ENCODE peak calls at places on chromosome 11, in nine cellular contexts. I is right cardiac atrium; U is NCI-H2107; P is kidney glomerular epithelial cell; K is posterior cingulate gyrus; Y is A172; V is stimulated activated CD8-positive, alpha-beta memory T cell treated with anti-CD3 and anti-CD28 coated beads, Interleukin-4, amount 100 ng/mL, for 1 hour; E is left colon; L is SW480. N is an unnamed sample.

GRCh38 chr11:78291754-78292108 is 103.0 kb downstream of the USP35 start:
- DNase-seq in I (no peak), U (no peak), P (no peak), K (no peak), Y (no peak), V (no peak), E (no peak), L (no peak), N (no peak)

GRCh38 chr11:1530686-1531256 is 41.3 kb downstream of the DUSP8 start:
- DNase-seq in I (peak), U (no peak), P (no peak), K (no peak), Y (no peak), V (no peak), E (no peak), L (no peak), N (no peak)

GRCh38 chr11:62789576-62789975 is 2.2 kb downstream of the TMEM223 start:
- DNase-seq in I (no peak), U (no peak), P (no peak), K (no peak), Y (no peak), V (no peak), E (no peak), L (no peak), N (no peak)

GRCh38 chr11:10694481-10695239 is 1.1 kb upstream of the IRAG1 start:
- DNase-seq in I (no peak), U (no peak), P (no peak), K (no peak), Y (no peak), V (no peak), E (no peak), L (no peak), N (no peak)

GRCh38 chr11:3626250-3626960 is 15.4 kb downstream of the ART5 start:
- DNase-seq in I (peak), U (no peak), P (no peak), K (peak), Y (peak), V (no peak), E (peak), L (no peak), N (peak)

GRCh38 chr11:73520358-73521061 is 77.4 kb downstream of the FAM168A start:
- DNase-seq in I (no peak), U (no peak), P (no peak), K (no peak), Y (no peak), V (no peak), E (no peak), L (no peak), N (no peak)

GRCh38 chr11:1504581-1505290 is 18.2 kb upstream of the MOB2 start:
- DNase-seq in I (peak), U (no peak), P (no peak), K (peak), Y (no peak), V (no peak), E (no peak), L (no peak), N (no peak)

GRCh38 chr11:114275295-114275694 is 20.9 kb upstream of the NNMT start:
- DNase-seq in I (peak), U (no peak), P (no peak), K (no peak), Y (no peak), V (no peak), E (no peak), L (no peak), N (no peak)

GRCh38 chr11:71996517-71996916 is 2.2 kb upstream of the IL18BP start:
- DNase-seq in I (no peak), U (no peak), P (no peak), K (no peak), Y (no peak), V (no peak), E (no peak), L (no peak), N (no peak)

GRCh38 chr11:30879322-30880020 is 293.3 kb upstream of the MPPED2 start:
- DNase-seq in I (no peak), U (no peak), P (no peak), K (no peak), Y (no peak), V (no peak), E (no peak), L (no peak), N (no peak)

GRCh38 chr11:898540-899190 is 11.9 kb downstream of the CHID1 start:
- DNase-seq in I (no peak), U (no peak), P (no peak), K (no peak), Y (peak), V (no peak), E (no peak), L (peak), N (no peak)

GRCh38 chr11:108278954-108279353 is 56.1 kb downstream of the ATM start:
- DNase-seq in I (no peak), U (no peak), P (no peak), K (no peak), Y (no peak), V (no peak), E (no peak), L (no peak), N (no peak)

GRCh38 chr11:129324533-129325175 is 51.0 kb upstream of the BARX2 start:
- DNase-seq in I (no peak), U (no peak), P (no peak), K (no peak), Y (no peak), V (no peak), E (peak), L (no peak), N (no peak)

GRCh38 chr11:114061053-114062049 is 1.8 kb downstream of the ZBTB16 start:
- DNase-seq in I (peak), U (no peak), P (no peak), K (no peak), Y (no peak), V (no peak), E (no peak), L (peak), N (no peak)

GRCh38 chr11:363948-364761 is 5.1 kb upstream of the B4GALNT4 start:
- DNase-seq in I (no peak), U (no peak), P (no peak), K (peak), Y (peak), V (no peak), E (peak), L (peak), N (no peak)

GRCh38 chr11:723120-723883 is 17.3 kb downstream of the EPS8L2 start:
- DNase-seq in I (peak), U (no peak), P (peak), K (peak), Y (no peak), V (no peak), E (peak), L (peak), N (no peak)

GRCh38 chr11:10410844-10411200 is 44.2 kb upstream of the AMPD3 start:
- DNase-seq in I (no peak), U (no peak), P (no peak), K (no peak), Y (no peak), V (no peak), E (no peak), L (no peak), N (no peak)

GRCh38 chr11:10038916-10039315 is 255.1 kb downstream of the SBF2 start:
- DNase-seq in I (no peak), U (no peak), P (no peak), K (no peak), Y (no peak), V (no peak), E (no peak), L (no peak), N (no peak)

GRCh38 chr11:68563454-68563853 is 102.9 kb downstream of the PPP6R3 start:
- DNase-seq in I (no peak), U (no peak), P (no peak), K (no peak), Y (no peak), V (no peak), E (no peak), L (no peak), N (no peak)

GRCh38 chr11:83895516-83895915 is 609.3 kb upstream of the CCDC90B start:
- DNase-seq in I (no peak), U (no peak), P (peak), K (no peak), Y (no peak), V (no peak), E (no peak), L (no peak), N (no peak)

GRCh38 chr11:35553831-35554230 is 28.4 kb upstream of the PAMR1 start:
- DNase-seq in I (no peak), U (no peak), P (no peak), K (no peak), Y (peak), V (no peak), E (no peak), L (no peak), N (no peak)

GRCh38 chr11:76385903-76386302 is 4.8 kb downstream of the GVQW3 start:
- DNase-seq in I (no peak), U (no peak), P (peak), K (no peak), Y (no peak), V (no peak), E (peak), L (no peak), N (no peak)

GRCh38 chr11:71240865-71241691 is 11.3 kb downstream of the SHANK2 start:
- DNase-seq in I (no peak), U (no peak), P (peak), K (no peak), Y (peak), V (no peak), E (no peak), L (peak), N (no peak)

GRCh38 chr11:133913761-133914160 is 43.0 kb downstream of the IGSF9B start:
- DNase-seq in I (no peak), U (no peak), P (no peak), K (peak), Y (no peak), V (no peak), E (no peak), L (no peak), N (no peak)

GRCh38 chr11:14373941-14374646 is 15.1 kb upstream of the RRAS2 start:
- DNase-seq in I (no peak), U (no peak), P (no peak), K (no peak), Y (no peak), V (no peak), E (no peak), L (no peak), N (peak)

N was measured in ascending aorta.